ENCODE peak calls at places on chromosomes 6 and 20, in four cellular contexts. M is neuronal stem cell, F is left ventricle myocardium inferior, Z is A673. N is an unnamed sample.
A peak's percentile ranks its signal among the peaks of the same experiment; 100 is the strongest.

GRCh38 chr6:141488466-141488865 is 644.3 kb upstream of the GJE1 start:
- DNase-seq in M (no peak), Z (no peak), F (no peak), N (no peak)

GRCh38 chr6:156250593-156250992 is 526.6 kb upstream of the ARID1B start:
- DNase-seq in F (no peak), Z (peak; percentile 5), M (no peak), N (no peak)

GRCh38 chr20:57476641-57477461 is 48.1 kb downstream of the CTCFL start:
- DNase-seq in M (no peak), Z (no peak), F (no peak), N (peak; percentile 72)

GRCh38 chr6:133436652-133437051 is 195.5 kb downstream of the EYA4 start:
- DNase-seq in F (no peak), M (no peak), Z (no peak), N (no peak)

GRCh38 chr6:16608444-16608843 is 152.8 kb downstream of the ATXN1 start:
- DNase-seq in F (no peak), M (no peak), Z (no peak), N (no peak)

GRCh38 chr6:36399970-36400369 is 12.5 kb upstream of the ETV7 start:
- DNase-seq in Z (no peak), M (no peak), F (no peak), N (no peak)

GRCh38 chr6:170212956-170213636 is 77.8 kb downstream of the DLL1 start:
- DNase-seq in M (no peak), Z (no peak), F (no peak), N (peak; percentile 46)

GRCh38 chr6:101477436-101477835 is 83.9 kb downstream of the GRIK2 start:
- DNase-seq in F (no peak), Z (peak; percentile 42), M (no peak), N (no peak)

GRCh38 chr6:134517863-134518262 is 200.0 kb upstream of the SGK1 start:
- DNase-seq in M (no peak), Z (peak; percentile 91), F (no peak), N (no peak)

GRCh38 chr6:114342826-114343781 is at the start of gene HS3ST5:
- DNase-seq in F (no peak), M (peak; percentile 70), Z (peak; percentile 23), N (peak; percentile 85)

GRCh38 chr20:53517146-53517545 is 76.5 kb downstream of the ZNF217 start:
- DNase-seq in F (no peak), Z (no peak), M (no peak), N (no peak)

GRCh38 chr6:42419490-42420280 is 32.0 kb downstream of the TRERF1 start:
- DNase-seq in Z (no peak), F (no peak), M (no peak), N (peak; percentile 37)

GRCh38 chr20:21505810-21506530 is 7.9 kb downstream of the NKX2-2 start:
- DNase-seq in F (no peak), Z (peak; percentile 86), M (peak; percentile 73), N (peak; percentile 96)

GRCh38 chr20:1313236-1313964 is 15.5 kb downstream of the SDCBP2 start:
- DNase-seq in Z (peak; percentile 87), M (peak; percentile 81), F (peak; percentile 75), N (peak; percentile 95)
- H3K4me3 ChIP-seq in Z (no peak overlapping the region), M (peak overlapping the region; percentile 70), F (peak overlapping the region; percentile 43), N (peak overlapping the region; percentile 45)

GRCh38 chr6:138346302-138347195 is 31.2 kb upstream of the SMIM28 start:
- DNase-seq in Z (no peak), F (no peak), M (no peak), N (no peak)

GRCh38 chr6:138347840-138348239 is 29.9 kb upstream of the SMIM28 start:
- DNase-seq in M (no peak), Z (no peak), F (no peak), N (no peak)

DNA sequence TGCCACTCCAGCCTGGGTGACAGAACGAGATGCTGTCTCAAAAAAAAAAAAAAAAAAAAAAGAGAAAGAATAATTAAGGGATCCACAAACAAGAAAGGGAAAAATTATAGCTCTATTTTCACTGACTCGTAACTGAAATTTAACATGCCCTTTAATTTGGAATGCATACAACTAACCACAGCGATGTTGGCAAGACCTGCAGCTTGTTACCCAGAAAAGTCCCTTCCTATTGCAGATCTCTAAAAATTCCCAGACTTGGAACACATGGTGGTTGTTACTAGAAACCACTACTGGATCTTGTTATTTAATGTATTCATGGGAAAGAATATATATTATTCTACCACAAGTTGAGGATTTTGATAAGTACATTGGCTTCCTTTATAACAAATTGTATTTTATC is 27.8 kb upstream of the SMIM28 start:
- DNase-seq in M (no peak), Z (no peak), F (no peak), N (no peak)
- H3K36me3 ChIP-seq in M (no peaks in the 10 kb centered on the region), Z (no peaks in the 10 kb centered on the region), F (no peaks in the 10 kb centered on the region), N (no peaks in the 10 kb centered on the region)

DNA sequence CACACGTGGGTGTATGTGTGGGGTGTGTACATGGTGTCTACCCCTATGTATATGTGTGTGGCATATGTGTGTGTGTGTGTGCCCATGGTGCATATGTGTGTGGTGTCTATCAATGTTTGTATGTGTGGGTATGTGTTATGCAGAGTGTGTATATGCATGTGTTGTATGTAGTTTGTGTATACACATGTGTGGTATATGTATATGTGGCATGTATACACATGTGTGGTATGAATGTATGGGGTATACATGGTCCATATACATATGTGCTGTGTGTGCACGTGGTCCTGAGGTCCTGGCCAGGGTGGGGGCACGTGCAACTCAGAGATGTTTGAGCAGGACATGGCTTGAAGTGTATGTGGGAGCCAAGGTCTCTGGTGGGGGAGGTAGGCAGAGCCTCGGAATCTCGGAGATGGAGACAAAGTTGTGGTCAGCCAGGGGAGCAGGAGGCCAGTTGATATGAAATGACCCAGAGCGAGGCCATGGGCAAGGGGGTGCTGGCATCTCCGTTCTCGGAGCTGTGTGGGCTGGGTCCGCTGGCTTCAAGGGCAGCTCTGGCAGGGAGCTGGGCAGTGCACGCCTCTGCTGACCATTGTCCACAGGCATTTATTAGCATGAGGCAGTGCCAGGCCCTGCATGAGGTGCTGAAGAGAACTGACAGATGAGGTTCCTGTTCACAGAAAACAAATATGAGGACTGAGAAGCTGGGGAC is 276.2 kb upstream of the CHD6 start:
- DNase-seq in Z (no peak), F (no peak), M (no peak), N (no peak)
- H3K4me3 ChIP-seq in Z (no peak overlapping the region), F (no peak overlapping the region), M (no peak overlapping the region), N (no peak overlapping the region)

GRCh38 chr20:14334306-14334930 is 3.0 kb downstream of the FLRT3 start:
- DNase-seq in F (no peak), M (peak; percentile 52), Z (peak; percentile 34), N (peak; percentile 15)
- H3K36me3 ChIP-seq in F (no peaks in the 10 kb centered on the region), M (no peaks in the 10 kb centered on the region), Z (no peaks in the 10 kb centered on the region), N (no peaks in the 10 kb centered on the region)

GRCh38 chr6:7528565-7528964 is 12.9 kb upstream of the DSP start:
- DNase-seq in Z (no peak), F (no peak), M (no peak), N (no peak)
- H3K4me3 ChIP-seq in Z (no peak overlapping the region), F (no peak overlapping the region), M (no peak overlapping the region), N (no peak overlapping the region)

GRCh38 chr6:50840112-50840813 is 21.6 kb downstream of the TFAP2B start:
- DNase-seq in Z (no peak), F (no peak), M (no peak), N (no peak)
- H3K36me3 ChIP-seq in Z (no peaks in the 10 kb centered on the region), F (no peaks in the 10 kb centered on the region), M (no peaks in the 10 kb centered on the region), N (no peaks in the 10 kb centered on the region)

GRCh38 chr6:44249082-44249748 is 2.3 kb downstream of the HSP90AB1 start:
- DNase-seq in Z (no peak), F (no peak), M (no peak), N (no peak)
- H3K4me3 ChIP-seq in Z (peak overlapping the region; percentile 80), F (peak overlapping the region; percentile 96), M (no peak overlapping the region), N (no peak overlapping the region)

GRCh38 chr6:91895592-91895991 is 1308.7 kb upstream of the MAP3K7 start:
- DNase-seq in F (no peak), M (no peak), Z (no peak), N (no peak)
- H3K36me3 ChIP-seq in F (no peaks in the 10 kb centered on the region), M (no peaks in the 10 kb centered on the region), Z (no peaks in the 10 kb centered on the region), N (no peaks in the 10 kb centered on the region)

GRCh38 chr6:160042788-160043301 is 74.0 kb downstream of the IGF2R start:
- DNase-seq in F (no peak), M (no peak), Z (no peak), N (no peak)
- H3K4me3 ChIP-seq in F (no peak overlapping the region), M (no peak overlapping the region), Z (no peak overlapping the region), N (no peak overlapping the region)

N was measured in H7.